ENCODE peak calls at places on chromosomes 7 and 10, in seven cellular contexts. W is Peyer's patch; B is central memory CD4-positive, alpha-beta T cell; O is endothelial cell of umbilical vein; J is NCI-H1694; T is activated CD4-positive, alpha-beta T cell treated with anti-CD3 and anti-CD28 coated beads, Interleukin-2, amount 50 U/mL, for 24 hours; S is AG04450. A is an unnamed sample.

GRCh38 chr10:122338609-122339441 is 35.7 kb upstream of the PLEKHA1 start:
- DNase-seq in J (no peak), S (no peak), O (no peak), W (no peak), T (no peak), B (no peak), A (no peak)

GRCh38 chr10:48494073-48494472 is 110.8 kb downstream of the ARHGAP22 start:
- DNase-seq in T (no peak), S (no peak), O (no peak), J (no peak), B (no peak), W (peak), A (no peak)

GRCh38 chr10:100184426-100185219 is 1.2 kb downstream of the ERLIN1 start:
- DNase-seq in B (no peak), T (no peak), W (no peak), J (no peak), O (peak), S (no peak), A (no peak)

GRCh38 chr10:118522791-118523498 is 72.5 kb downstream of the PRLHR start:
- DNase-seq in B (no peak), W (no peak), O (no peak), J (no peak), T (no peak), S (no peak), A (no peak)

GRCh38 chr7:34190299-34190698 is 285.0 kb downstream of the BMPER start:
- DNase-seq in W (no peak), J (no peak), T (no peak), S (no peak), B (no peak), O (no peak), A (peak)

GRCh38 chr7:40726559-40726958 is 591.8 kb downstream of the SUGCT start:
- DNase-seq in O (no peak), W (no peak), B (no peak), S (no peak), J (no peak), T (no peak), A (no peak)

GRCh38 chr7:15801565-15801964 is 115.1 kb upstream of the MEOX2 start:
- DNase-seq in B (no peak), W (no peak), O (peak), S (peak), J (no peak), T (no peak), A (no peak)

GRCh38 chr10:58587676-58588075 is 75.0 kb downstream of the BICC1 start:
- DNase-seq in T (no peak), O (no peak), J (no peak), B (no peak), S (no peak), W (no peak), A (no peak)

GRCh38 chr7:101163281-101164070 is 1.9 kb downstream of the VGF start:
- DNase-seq in T (no peak), S (no peak), J (no peak), B (no peak), W (no peak), O (no peak), A (peak)

GRCh38 chr7:48643420-48644013 is 280.8 kb upstream of the CDC14C start:
- DNase-seq in O (no peak), T (no peak), S (no peak), B (no peak), W (no peak), J (no peak), A (no peak)

GRCh38 chr10:65793738-65794425 is 1132.0 kb upstream of the LRRTM3 start:
- DNase-seq in B (no peak), O (no peak), T (no peak), J (no peak), W (no peak), S (no peak), A (no peak)